ENCODE peak calls at places on chromosomes 6 and 20, in nine cellular contexts. T, R, M, B, V, C, J, U and K are unnamed samples.

GRCh38 chr20:46551508-46552280 is 1.2 kb upstream of the OCSTAMP start:
- DNase-seq in V (no peak), C (no peak), T (no peak), R (no peak), M (no peak), J (no peak), B (no peak), U (no peak), K (no peak)

GRCh38 chr6:143400258-143401059 is 50.0 kb downstream of the ADAT2 start:
- DNase-seq in T (no peak), B (no peak), C (no peak), V (no peak), R (no peak), J (no peak), M (no peak), U (peak), K (peak)

GRCh38 chr6:27188206-27188884 is 59.2 kb upstream of the PRSS16 start:
- DNase-seq in V (no peak), C (peak), U (peak), M (no peak), J (peak), T (peak), R (no peak), B (peak), K (peak)

GRCh38 chr6:160269122-160269521 is 10.5 kb upstream of the SLC22A2 start:
- DNase-seq in V (no peak), U (no peak), M (no peak), C (no peak), B (no peak), J (no peak), R (no peak), T (no peak), K (no peak)

GRCh38 chr20:50828363-50829136 is 33.7 kb downstream of the BCAS4 start:
- DNase-seq in T (no peak), C (no peak), M (no peak), U (no peak), R (no peak), B (no peak), J (no peak), V (no peak), K (peak)

GRCh38 chr6:122653094-122653493 is 42.9 kb downstream of the PKIB start:
- DNase-seq in J (peak), M (no peak), U (no peak), V (no peak), T (peak), B (no peak), R (no peak), C (no peak), K (no peak)

GRCh38 chr6:108914235-108915022 is 66.2 kb downstream of the ARMC2 start:
- DNase-seq in M (peak), J (peak), U (peak), T (peak), V (no peak), R (no peak), B (peak), C (no peak), K (no peak)

GRCh38 chr20:44035924-44036323 is 121.3 kb downstream of the TOX2 start:
- DNase-seq in M (no peak), C (no peak), U (no peak), V (no peak), T (no peak), J (no peak), R (no peak), B (no peak), K (no peak)

GRCh38 chr6:3825851-3826581 is 23.2 kb upstream of the FAM50B start:
- DNase-seq in J (peak), U (peak), B (peak), M (peak), T (peak), V (no peak), R (peak), C (peak), K (peak)

GRCh38 chr6:100342830-100343229 is 121.9 kb downstream of the SIM1 start:
- DNase-seq in V (no peak), C (no peak), R (no peak), T (no peak), U (peak), B (peak), J (peak), M (no peak), K (no peak)

GRCh38 chr20:47368301-47368700 is 11.8 kb upstream of the ZMYND8 start:
- DNase-seq in C (no peak), J (no peak), R (no peak), M (no peak), U (no peak), T (no peak), B (no peak), V (no peak), K (no peak)

GRCh38 chr6:14711056-14711703 is 534.7 kb upstream of the JARID2 start:
- DNase-seq in T (no peak), B (peak), V (no peak), U (peak), R (no peak), J (peak), C (no peak), M (peak), K (no peak)

GRCh38 chr20:10651227-10651990 is 22.4 kb downstream of the JAG1 start:
- DNase-seq in U (peak), J (peak), B (peak), M (no peak), R (no peak), V (no peak), C (peak), T (no peak), K (no peak)

GRCh38 chr20:44582321-44583025 is at the start of gene PKIG:
- DNase-seq in T (no peak), C (peak), B (peak), J (peak), V (no peak), U (peak), R (no peak), M (peak), K (no peak)

GRCh38 chr20:44714701-44715494 is at the start of gene CCN5:
- DNase-seq in T (peak), U (peak), C (peak), J (peak), B (peak), R (peak), V (no peak), M (no peak), K (peak)

GRCh38 chr6:156080371-156080770 is 624.7 kb upstream of the NOX3 start:
- DNase-seq in B (no peak), R (no peak), V (no peak), U (no peak), C (no peak), M (no peak), T (no peak), J (peak), K (no peak)

GRCh38 chr6:146286976-146287375 is 256.7 kb upstream of the RAB32 start:
- DNase-seq in B (peak), R (no peak), T (no peak), M (no peak), J (no peak), U (peak), V (no peak), C (no peak), K (no peak)

GRCh38 chr6:6003334-6004146 is 3.2 kb downstream of the NRN1 start:
- DNase-seq in V (no peak), C (no peak), M (no peak), B (peak), J (no peak), R (peak), T (no peak), U (no peak), K (peak)

GRCh38 chr6:35737413-35738211 is 780 bp downstream of the ARMC12 start:
- DNase-seq in T (peak), J (peak), C (peak), M (peak), B (peak), R (no peak), V (no peak), U (peak), K (peak)

GRCh38 chr20:6395695-6396094 is 272.9 kb upstream of the FERMT1 start:
- DNase-seq in C (no peak), B (no peak), T (no peak), M (no peak), U (peak), R (no peak), V (no peak), J (peak), K (no peak)

GRCh38 chr6:121533321-121533841 is 97.9 kb downstream of the GJA1 start:
- DNase-seq in B (no peak), T (no peak), J (no peak), V (no peak), C (no peak), M (no peak), U (no peak), R (no peak), K (no peak)

GRCh38 chr6:157989541-157990289 is 8.1 kb downstream of the SYNJ2 start:
- DNase-seq in T (no peak), M (no peak), R (no peak), C (peak), V (no peak), U (peak), B (peak), J (peak), K (peak)

GRCh38 chr6:135506270-135506997 is 8.9 kb upstream of the AHI1 start:
- DNase-seq in M (no peak), R (no peak), C (no peak), U (peak), V (no peak), T (no peak), J (peak), B (peak), K (no peak)

GRCh38 chr20:57507477-57507876 is 17.5 kb downstream of the CTCFL start:
- DNase-seq in M (no peak), B (peak), R (no peak), V (no peak), T (no peak), J (no peak), C (no peak), U (peak), K (peak)

GRCh38 chr6:63478751-63479150 is 93.5 kb upstream of the LOC128125822 start:
- DNase-seq in B (no peak), R (no peak), V (no peak), U (no peak), J (no peak), M (no peak), C (no peak), T (no peak), K (no peak)

GRCh38 chr6:53615633-53616449 is 49.7 kb downstream of the KLHL31 start:
- DNase-seq in R (no peak), V (no peak), M (peak), T (peak), B (peak), C (no peak), J (peak), U (peak), K (no peak)

GRCh38 chr20:48630342-48631075 is 197.3 kb downstream of the PREX1 start:
- DNase-seq in M (no peak), B (no peak), J (no peak), U (no peak), T (no peak), V (no peak), R (peak), C (no peak), K (no peak)

GRCh38 chr20:371755-372542 is 8.6 kb upstream of the TRIB3 start:
- DNase-seq in M (no peak), C (peak), T (peak), V (no peak), B (peak), U (peak), R (peak), J (peak), K (peak)

GRCh38 chr20:368915-369314 is 11.6 kb upstream of the TRIB3 start:
- DNase-seq in T (no peak), V (no peak), C (no peak), B (no peak), J (no peak), R (no peak), M (no peak), U (no peak), K (no peak)

GRCh38 chr20:373171-373890 is 7.2 kb upstream of the TRIB3 start:
- DNase-seq in T (peak), M (no peak), U (peak), C (peak), V (no peak), R (peak), J (peak), B (peak), K (peak)

GRCh38 chr20:370151-370600 is 10.4 kb upstream of the TRIB3 start:
- DNase-seq in C (no peak), U (no peak), R (no peak), B (no peak), J (no peak), V (no peak), M (no peak), T (no peak), K (peak)

GRCh38 chr20:370977-371754 is 9.4 kb upstream of the TRIB3 start:
- DNase-seq in V (no peak), C (no peak), T (no peak), R (no peak), M (no peak), J (no peak), U (no peak), B (no peak), K (no peak)
- H3K27ac ChIP-seq in V (no peak), C (peak), T (peak), R (peak), M (peak), J (peak), U (no peak), B (peak), K (peak)

GRCh38 chr20:36820073-36820472 is 46.5 kb upstream of the DSN1 start:
- DNase-seq in V (no peak), B (no peak), U (no peak), R (no peak), T (no peak), M (no peak), C (no peak), J (no peak), K (no peak)

GRCh38 chr20:36819662-36820061 is 46.1 kb upstream of the DSN1 start:
- DNase-seq in M (no peak), V (no peak), J (no peak), T (no peak), R (no peak), C (no peak), U (no peak), B (no peak), K (no peak)

GRCh38 chr20:36821964-36822437 is 48.4 kb upstream of the DSN1 start:
- DNase-seq in C (no peak), U (no peak), J (no peak), T (no peak), M (no peak), R (no peak), B (peak), V (no peak), K (peak)

GRCh38 chr20:36818831-36819230 is 45.3 kb upstream of the DSN1 start:
- DNase-seq in C (no peak), U (peak), V (no peak), T (no peak), R (no peak), B (no peak), J (no peak), M (no peak), K (no peak)

DNA sequence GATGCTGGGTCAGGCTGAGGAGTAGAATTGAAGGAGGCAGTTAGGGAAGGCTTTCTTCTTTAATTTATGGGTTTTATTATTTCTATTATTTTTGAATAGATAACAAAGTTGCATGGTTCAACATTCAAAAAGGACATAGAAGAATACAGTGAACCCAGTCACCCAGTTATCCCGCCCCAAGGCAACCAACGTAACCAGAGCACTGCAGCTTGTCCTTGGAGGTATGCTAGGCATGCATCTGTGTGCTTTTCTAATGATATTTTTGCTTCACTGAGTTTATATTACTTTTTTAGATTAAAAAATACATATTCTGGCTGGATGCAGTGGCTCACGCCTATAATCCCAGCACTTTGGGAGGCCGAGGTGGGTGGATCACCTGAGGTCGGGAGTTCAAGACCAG is 47.4 kb upstream of the DSN1 start:
- DNase-seq in T (no peak), B (no peak), M (no peak), U (no peak), V (no peak), J (peak), R (no peak), C (no peak), K (no peak)
- H3K27ac ChIP-seq in T (no peak), B (no peak), M (no peak), U (no peak), V (no peak), J (no peak), R (no peak), C (no peak), K (no peak)

DNA sequence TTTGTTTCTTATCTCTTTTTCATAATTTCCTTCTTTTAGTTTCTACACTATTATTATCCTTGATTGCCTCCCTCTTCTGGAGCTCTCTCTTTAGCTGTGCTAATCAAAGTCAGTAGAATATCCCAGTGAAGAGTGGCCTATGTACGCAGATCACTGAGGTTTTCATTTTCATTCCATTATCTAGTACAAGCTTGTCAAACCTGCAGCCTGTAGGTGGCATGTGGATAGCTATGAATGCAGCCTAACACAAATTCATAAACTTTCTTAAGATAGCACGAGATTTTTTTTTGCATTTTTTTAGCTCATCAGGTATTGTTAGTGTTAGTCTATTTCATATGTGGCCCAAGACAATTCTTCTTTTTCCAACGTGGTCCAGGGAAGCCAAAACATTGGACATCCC is 825.7 kb upstream of the MAP3K7 start:
- DNase-seq in C (no peak), M (no peak), T (no peak), R (no peak), J (peak), U (no peak), V (no peak), B (no peak), K (no peak)
- H3K27ac ChIP-seq in C (no peak), M (no peak), T (no peak), R (no peak), J (no peak), U (no peak), V (no peak), B (no peak), K (no peak)

DNA sequence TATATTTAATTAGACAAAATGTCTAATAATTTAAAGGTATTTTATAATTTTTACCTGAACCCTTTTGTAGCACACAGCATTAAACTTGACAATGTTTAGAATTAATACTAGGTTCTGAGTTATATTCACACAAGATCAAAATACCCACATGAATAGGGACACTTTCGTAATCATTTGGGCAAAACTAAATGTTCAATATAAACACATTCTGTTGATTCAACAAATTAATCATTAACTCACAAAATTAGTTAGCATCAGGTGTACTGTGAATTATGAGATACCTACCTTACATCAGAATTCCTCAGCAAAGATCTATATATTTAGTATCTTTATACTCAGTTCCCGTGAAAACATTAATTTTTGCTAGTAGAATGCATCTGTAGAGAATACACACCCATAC is 481.5 kb upstream of the MANEA start:
- DNase-seq in R (no peak), J (no peak), V (no peak), B (no peak), M (no peak), U (no peak), C (no peak), T (no peak), K (no peak)
- H3K27ac ChIP-seq in R (no peak), J (no peak), V (no peak), B (no peak), M (no peak), U (no peak), C (no peak), T (peak), K (no peak)